ENCODE peak calls at places on chromosomes 7 and 10, in nine cellular contexts. H is HCT116, E is OCI-LY7, Z is mammary epithelial cell, P is mucosa of descending colon, T is aorta, F is hepatocyte, S is spleen, R is right atrium auricular region. J is an unnamed sample.

GRCh38 chr7:116953372-116953726 is at the start of gene ST7:
- DNase-seq in H (peak; percentile 42), E (peak; percentile 76), Z (peak; percentile 73), P (peak; percentile 71), T (no peak), F (peak; percentile 82), S (peak; percentile 88), R (peak; percentile 67), J (peak; percentile 65)

GRCh38 chr10:78543749-78544446 is 510.2 kb downstream of the RPS24 start:
- DNase-seq in H (no peak), E (no peak), Z (no peak), P (peak; percentile 53), T (peak; percentile 89), F (peak; percentile 64), S (no peak), R (peak; percentile 93), J (no peak)

GRCh38 chr10:79559726-79560125 is 481 bp downstream of the SFTPA2 start:
- DNase-seq in H (no peak), E (no peak), Z (peak; percentile 25), P (no peak), T (no peak), F (no peak), S (no peak), R (no peak), J (no peak)

GRCh38 chr7:32335107-32335506 is 155.1 kb downstream of the LSM5 start:
- DNase-seq in H (no peak), E (no peak), Z (peak; percentile 75), P (no peak), T (no peak), F (no peak), S (no peak), R (no peak), J (no peak)

GRCh38 chr10:125455855-125456254 is 227.1 kb downstream of the TEX36 start:
- DNase-seq in H (no peak), E (no peak), Z (no peak), P (no peak), T (no peak), F (no peak), S (no peak), R (no peak), J (no peak)

GRCh38 chr7:151046603-151047573 is 1.4 kb upstream of the ASIC3 start:
- DNase-seq in H (no peak), E (no peak), Z (no peak), P (no peak), T (peak; percentile 77), F (peak; percentile 50), S (no peak), R (no peak), J (no peak)

GRCh38 chr7:132666076-132666775 is 90.0 kb upstream of the PLXNA4 start:
- DNase-seq in H (no peak), E (no peak), Z (peak; percentile 4), P (no peak), T (no peak), F (no peak), S (no peak), R (no peak), J (no peak)

GRCh38 chr7:42338231-42339222 is 101.5 kb upstream of the GLI3 start:
- DNase-seq in H (no peak), E (no peak), Z (no peak), P (no peak), T (no peak), F (no peak), S (no peak), R (no peak), J (no peak)

GRCh38 chr10:62911210-62911963 is 95.2 kb upstream of the EGR2 start:
- DNase-seq in H (no peak), E (no peak), Z (peak; percentile 62), P (no peak), T (no peak), F (no peak), S (no peak), R (no peak), J (no peak)

GRCh38 chr7:37368540-37368939 is 80.1 kb downstream of the ELMO1 start:
- DNase-seq in H (no peak), E (no peak), Z (no peak), P (peak; percentile 27), T (no peak), F (no peak), S (no peak), R (no peak), J (no peak)

GRCh38 chr7:6271091-6271658 is 1.2 kb downstream of the CYTH3 start:
- DNase-seq in H (no peak), E (no peak), Z (peak; percentile 63), P (peak; percentile 52), T (peak; percentile 83), F (peak; percentile 54), S (peak; percentile 80), R (peak; percentile 82), J (no peak)

GRCh38 chr10:34689053-34689452 is 126.0 kb downstream of the PARD3 start:
- DNase-seq in H (no peak), E (no peak), Z (no peak), P (no peak), T (no peak), F (no peak), S (no peak), R (no peak), J (no peak)

GRCh38 chr10:78464118-78464855 is 430.6 kb downstream of the RPS24 start:
- DNase-seq in H (no peak), E (no peak), Z (no peak), P (no peak), T (no peak), F (no peak), S (no peak), R (no peak), J (no peak)

GRCh38 chr7:44311561-44312495 is 13.6 kb downstream of the CAMK2B start:
- DNase-seq in H (no peak), E (no peak), Z (no peak), P (no peak), T (no peak), F (no peak), S (peak; percentile 64), R (no peak), J (no peak)

GRCh38 chr10:132588301-132589013 is 50.9 kb downstream of the INPP5A start:
- DNase-seq in H (no peak), E (no peak), Z (no peak), P (no peak), T (peak; percentile 68), F (no peak), S (peak; percentile 86), R (peak; percentile 74), J (no peak)

GRCh38 chr7:26471676-26472075 is 180.0 kb downstream of the SNX10 start:
- DNase-seq in H (no peak), E (no peak), Z (no peak), P (no peak), T (no peak), F (no peak), S (no peak), R (no peak), J (no peak)

GRCh38 chr10:85651507-85651902 is 715.1 kb downstream of the GRID1 start:
- DNase-seq in H (no peak), E (no peak), Z (no peak), P (no peak), T (no peak), F (peak; percentile 43), S (no peak), R (no peak), J (no peak)

GRCh38 chr10:100579691-100580090 is 43.9 kb downstream of the HIF1AN start:
- DNase-seq in H (no peak), E (no peak), Z (no peak), P (no peak), T (no peak), F (no peak), S (no peak), R (peak; percentile 23), J (no peak)

GRCh38 chr7:130521552-130521951 is 29.7 kb downstream of the MEST start:
- DNase-seq in H (no peak), E (no peak), Z (no peak), P (no peak), T (no peak), F (no peak), S (no peak), R (no peak), J (no peak)

DNA sequence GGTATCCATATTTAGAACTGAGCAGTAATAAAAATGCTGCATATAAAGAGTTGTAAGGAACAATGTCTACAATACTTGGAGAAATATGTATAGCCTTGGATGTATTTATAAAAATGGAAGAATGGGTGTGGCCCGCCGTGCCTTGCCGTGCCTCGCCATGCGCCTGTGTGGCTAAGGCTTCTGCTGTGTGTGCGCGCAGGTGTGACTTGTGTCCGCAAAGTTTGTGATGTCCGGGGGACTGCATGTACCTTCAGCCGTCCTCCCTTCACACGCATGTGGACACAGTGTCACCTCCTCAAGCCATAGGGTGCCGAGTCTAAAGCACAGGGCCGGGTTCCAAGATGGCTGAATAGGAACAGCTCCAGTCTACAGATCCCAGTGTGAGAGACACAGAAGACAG is 9.8 kb downstream of the SAMD9 start:
- DNase-seq in H (no peak), E (no peak), Z (no peak), P (no peak), T (no peak), F (no peak), S (no peak), R (no peak), J (no peak)
- H3K9me3 ChIP-seq in H (no peaks in the 10 kb centered on the region), E (no peaks in the 10 kb centered on the region), Z (no peaks in the 10 kb centered on the region), P (peaks cover 79% of the 10 kb centered on the region), T (peaks cover 11% of the 10 kb centered on the region), F (no peaks in the 10 kb centered on the region), S (peaks cover 36% of the 10 kb centered on the region), R (peaks cover 9% of the 10 kb centered on the region), J (no peaks in the 10 kb centered on the region)

GRCh38 chr7:137772748-137773147 is 74.0 kb downstream of the DGKI start:
- DNase-seq in H (no peak), E (no peak), Z (peak; percentile 81), P (no peak), T (no peak), F (no peak), S (no peak), R (no peak), J (no peak)
- H3K9me3 ChIP-seq in H (no peaks in the 10 kb centered on the region), E (no peaks in the 10 kb centered on the region), Z (no peaks in the 10 kb centered on the region), P (no peaks in the 10 kb centered on the region), T (no peaks in the 10 kb centered on the region), F (no peaks in the 10 kb centered on the region), S (no peaks in the 10 kb centered on the region), R (no peaks in the 10 kb centered on the region), J (no peaks in the 10 kb centered on the region)

DNA sequence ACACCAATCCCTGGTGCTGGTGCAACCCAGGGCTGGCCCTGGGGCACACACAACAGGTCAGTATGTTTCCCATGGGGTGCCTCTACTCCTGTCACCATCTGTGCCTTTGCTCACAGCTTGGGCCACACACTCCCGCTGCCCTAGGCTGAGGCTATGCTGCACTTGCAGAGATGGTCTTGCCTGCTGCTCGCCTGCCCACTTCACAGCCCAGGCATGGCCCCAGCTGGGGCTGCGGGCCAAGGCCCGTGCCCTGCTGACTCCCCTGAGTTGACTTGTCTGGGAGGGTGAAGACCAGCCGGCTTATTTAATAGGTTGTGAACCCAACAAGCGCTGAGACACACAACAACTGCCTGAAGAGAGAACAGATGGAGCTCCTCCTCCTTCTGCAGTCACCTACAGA is 184.1 kb downstream of the ZNF33B start:
- DNase-seq in H (no peak), E (no peak), Z (no peak), P (no peak), T (no peak), F (no peak), S (no peak), R (no peak), J (no peak)
- H3K9me3 ChIP-seq in H (no peaks in the 10 kb centered on the region), E (no peaks in the 10 kb centered on the region), Z (peaks cover 4% of the 10 kb centered on the region), P (peaks cover 6% of the 10 kb centered on the region), T (no peaks in the 10 kb centered on the region), F (no peaks in the 10 kb centered on the region), S (no peaks in the 10 kb centered on the region), R (no peaks in the 10 kb centered on the region), J (no peaks in the 10 kb centered on the region)

GRCh38 chr7:63876707-63877322 is 121.8 kb upstream of the ZNF722 start:
- DNase-seq in H (no peak), E (no peak), Z (no peak), P (no peak), T (no peak), F (no peak), S (no peak), R (no peak), J (no peak)
- H3K9me3 ChIP-seq in H (peaks cover 11% of the 10 kb centered on the region), E (peaks cover 20% of the 10 kb centered on the region), Z (peaks cover 34% of the 10 kb centered on the region), P (peaks cover 96% of the 10 kb centered on the region), T (peaks cover 10% of the 10 kb centered on the region), F (peaks cover 12% of the 10 kb centered on the region), S (peaks cover 47% of the 10 kb centered on the region), R (peaks cover 26% of the 10 kb centered on the region), J (no peaks in the 10 kb centered on the region)

J was measured in K562.